ENCODE peak calls at places on chromosomes 7 and 10, in five cellular contexts. One of them, this sample, is unnamed.

GRCh38 chr10:131435232-131435631 is 123.7 kb upstream of the TCERG1L start:
- DNase-seq in gastrocnemius medialis: no peak
- DNase-seq in cardiac muscle cell: no peak
- DNase-seq in Panc1: no peak
- DNase-seq in right lobe of liver: no peak
- DNase-seq in this sample: no peak

GRCh38 chr7:39451901-39452300 is 114.3 kb upstream of the YAE1 start:
- DNase-seq in gastrocnemius medialis: no peak
- DNase-seq in cardiac muscle cell: peak; percentile 66
- DNase-seq in Panc1: no peak
- DNase-seq in right lobe of liver: no peak
- DNase-seq in this sample: no peak

GRCh38 chr10:122301811-122302115 is 30.7 kb downstream of the BTBD16 start:
- DNase-seq in gastrocnemius medialis: no peak
- DNase-seq in cardiac muscle cell: no peak
- DNase-seq in Panc1: no peak
- DNase-seq in right lobe of liver: no peak
- DNase-seq in this sample: no peak

GRCh38 chr10:80477-81105 is 31.5 kb upstream of the TUBB8 start:
- DNase-seq in gastrocnemius medialis: no peak
- DNase-seq in cardiac muscle cell: no peak
- DNase-seq in Panc1: no peak
- DNase-seq in right lobe of liver: no peak
- DNase-seq in this sample: no peak

GRCh38 chr10:69734797-69735468 is 66.8 kb upstream of the COL13A1 start:
- DNase-seq in gastrocnemius medialis: no peak
- DNase-seq in cardiac muscle cell: no peak
- DNase-seq in Panc1: no peak
- DNase-seq in right lobe of liver: no peak
- DNase-seq in this sample: no peak

GRCh38 chr7:33792547-33793105 is 112.7 kb upstream of the BMPER start:
- DNase-seq in gastrocnemius medialis: no peak
- DNase-seq in cardiac muscle cell: no peak
- DNase-seq in Panc1: no peak
- DNase-seq in right lobe of liver: no peak
- DNase-seq in this sample: no peak

GRCh38 chr10:97861924-97862323 is 12.3 kb downstream of the GOLGA7B start:
- DNase-seq in gastrocnemius medialis: no peak
- DNase-seq in cardiac muscle cell: peak; percentile 19
- DNase-seq in Panc1: no peak
- DNase-seq in right lobe of liver: no peak
- DNase-seq in this sample: no peak

GRCh38 chr7:6367701-6368211 is 80.0 kb downstream of the DAGLB start:
- DNase-seq in gastrocnemius medialis: no peak
- DNase-seq in cardiac muscle cell: no peak
- DNase-seq in Panc1: no peak
- DNase-seq in right lobe of liver: no peak
- DNase-seq in this sample: peak; percentile 32

GRCh38 chr7:33286521-33286920 is 157.2 kb downstream of the BBS9 start:
- DNase-seq in gastrocnemius medialis: no peak
- DNase-seq in cardiac muscle cell: no peak
- DNase-seq in Panc1: no peak
- DNase-seq in right lobe of liver: no peak
- DNase-seq in this sample: no peak

GRCh38 chr10:59864141-59864962 is 42.0 kb downstream of the CCDC6 start:
- DNase-seq in gastrocnemius medialis: no peak
- DNase-seq in cardiac muscle cell: no peak
- DNase-seq in Panc1: no peak
- DNase-seq in right lobe of liver: no peak
- DNase-seq in this sample: no peak

GRCh38 chr7:111516612-111517011 is 45.7 kb downstream of the IMMP2L start:
- DNase-seq in gastrocnemius medialis: no peak
- DNase-seq in cardiac muscle cell: no peak
- DNase-seq in Panc1: no peak
- DNase-seq in right lobe of liver: no peak
- DNase-seq in this sample: no peak

GRCh38 chr7:24349339-24349738 is 65.3 kb downstream of the NPY start:
- DNase-seq in gastrocnemius medialis: no peak
- DNase-seq in cardiac muscle cell: peak; percentile 45
- DNase-seq in Panc1: no peak
- DNase-seq in right lobe of liver: no peak
- DNase-seq in this sample: no peak

GRCh38 chr7:117274951-117275350 is 47.9 kb downstream of the WNT2 start:
- DNase-seq in gastrocnemius medialis: no peak
- DNase-seq in cardiac muscle cell: no peak
- DNase-seq in Panc1: no peak
- DNase-seq in right lobe of liver: no peak
- DNase-seq in this sample: no peak

GRCh38 chr10:103038570-103038969 is 120.5 kb downstream of the CNNM2 start:
- DNase-seq in gastrocnemius medialis: no peak
- DNase-seq in cardiac muscle cell: no peak
- DNase-seq in Panc1: no peak
- DNase-seq in right lobe of liver: no peak
- DNase-seq in this sample: peak; percentile 27

GRCh38 chr10:132526676-132527075 is 10.9 kb upstream of the INPP5A start:
- DNase-seq in gastrocnemius medialis: no peak
- DNase-seq in cardiac muscle cell: no peak
- DNase-seq in Panc1: no peak
- DNase-seq in right lobe of liver: no peak
- DNase-seq in this sample: peak; percentile 54

GRCh38 chr7:88243345-88243909 is 23.6 kb upstream of the SRI start:
- DNase-seq in gastrocnemius medialis: no peak
- DNase-seq in cardiac muscle cell: peak; percentile 54
- DNase-seq in Panc1: peak; percentile 48
- DNase-seq in right lobe of liver: no peak
- DNase-seq in this sample: no peak

GRCh38 chr7:150415161-150416160 is 35.0 kb upstream of the GIMAP8 start:
- DNase-seq in gastrocnemius medialis: no peak
- DNase-seq in cardiac muscle cell: no peak
- DNase-seq in Panc1: no peak
- DNase-seq in right lobe of liver: peak; percentile 45
- DNase-seq in this sample: no peak

GRCh38 chr7:55432937-55433784 is 68.0 kb downstream of the LANCL2 start:
- DNase-seq in gastrocnemius medialis: no peak
- DNase-seq in cardiac muscle cell: peak; percentile 52
- DNase-seq in Panc1: peak; percentile 42
- DNase-seq in right lobe of liver: no peak
- DNase-seq in this sample: peak; percentile 48

GRCh38 chr10:113153493-113154127 is 203.6 kb downstream of the TCF7L2 start:
- DNase-seq in gastrocnemius medialis: no peak
- DNase-seq in cardiac muscle cell: no peak
- DNase-seq in Panc1: no peak
- DNase-seq in right lobe of liver: no peak
- DNase-seq in this sample: no peak

GRCh38 chr7:79454325-79454960 is 976 bp upstream of the MAGI2 start:
- DNase-seq in gastrocnemius medialis: no peak
- DNase-seq in cardiac muscle cell: peak; percentile 60
- DNase-seq in Panc1: no peak
- DNase-seq in right lobe of liver: peak; percentile 50
- DNase-seq in this sample: no peak

GRCh38 chr7:25600521-25600920 is 372.2 kb upstream of the NPVF start:
- DNase-seq in gastrocnemius medialis: no peak
- DNase-seq in cardiac muscle cell: no peak
- DNase-seq in Panc1: no peak
- DNase-seq in right lobe of liver: no peak
- DNase-seq in this sample: no peak

GRCh38 chr10:73586583-73586984 is 4.6 kb downstream of the USP54 start:
- DNase-seq in gastrocnemius medialis: peak; percentile 27
- DNase-seq in cardiac muscle cell: no peak
- DNase-seq in Panc1: no peak
- DNase-seq in right lobe of liver: peak; percentile 65
- DNase-seq in this sample: peak; percentile 36

GRCh38 chr10:73591578-73591902 is 398 bp upstream of the USP54 start:
- DNase-seq in gastrocnemius medialis: no peak
- DNase-seq in cardiac muscle cell: peak; percentile 21
- DNase-seq in Panc1: no peak
- DNase-seq in right lobe of liver: no peak
- DNase-seq in this sample: peak; percentile 90

GRCh38 chr10:73590881-73591577 is at the start of gene USP54:
- DNase-seq in gastrocnemius medialis: no peak
- DNase-seq in cardiac muscle cell: peak; percentile 25
- DNase-seq in Panc1: no peak
- DNase-seq in right lobe of liver: no peak
- DNase-seq in this sample: peak; percentile 68

GRCh38 chr10:73589538-73590126 is 1.5 kb downstream of the USP54 start:
- DNase-seq in gastrocnemius medialis: no peak
- DNase-seq in cardiac muscle cell: no peak
- DNase-seq in Panc1: no peak
- DNase-seq in right lobe of liver: no peak
- DNase-seq in this sample: no peak

DNA sequence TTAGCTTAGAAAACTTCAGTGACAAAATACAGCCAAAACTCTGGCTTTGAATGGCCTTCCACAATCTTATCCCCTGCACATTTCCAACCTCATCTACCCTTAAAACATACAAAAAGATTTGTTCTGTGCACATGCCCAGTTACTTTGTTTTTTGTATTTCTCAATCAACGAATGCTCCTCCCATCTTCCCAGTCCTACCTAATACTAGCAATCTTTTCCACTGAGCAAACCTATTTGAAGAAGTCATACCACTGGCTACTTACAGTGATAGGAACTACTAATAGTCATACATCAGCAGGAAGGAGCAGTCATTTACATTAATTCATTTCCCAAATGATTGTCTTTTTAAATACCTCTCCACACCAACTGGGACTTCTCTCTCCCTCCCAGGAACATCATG is 2.5 kb downstream of the USP54 start:
- DNase-seq in gastrocnemius medialis: no peak
- DNase-seq in cardiac muscle cell: no peak
- DNase-seq in Panc1: no peak
- DNase-seq in right lobe of liver: no peak
- DNase-seq in this sample: no peak
- H3K4me1 ChIP-seq in gastrocnemius medialis: peaks cover 52% of the 10 kb centered on the region
- H3K4me1 ChIP-seq in cardiac muscle cell: peaks cover 21% of the 10 kb centered on the region
- H3K4me1 ChIP-seq in Panc1: peaks cover 47% of the 10 kb centered on the region
- H3K4me1 ChIP-seq in right lobe of liver: peaks cover 52% of the 10 kb centered on the region
- H3K4me1 ChIP-seq in this sample: peaks cover 47% of the 10 kb centered on the region

GRCh38 chr7:22565315-22565811 is 65.4 kb upstream of the STEAP1B start:
- DNase-seq in gastrocnemius medialis: no peak
- DNase-seq in cardiac muscle cell: peak; percentile 23
- DNase-seq in Panc1: peak; percentile 66
- DNase-seq in right lobe of liver: no peak
- DNase-seq in this sample: peak; percentile 66

GRCh38 chr7:22564511-22565045 is 64.6 kb upstream of the STEAP1B start:
- DNase-seq in gastrocnemius medialis: no peak
- DNase-seq in cardiac muscle cell: no peak
- DNase-seq in Panc1: peak; percentile 64
- DNase-seq in right lobe of liver: no peak
- DNase-seq in this sample: peak; percentile 74

GRCh38 chr7:22561895-22562593 is 62.1 kb upstream of the STEAP1B start:
- DNase-seq in gastrocnemius medialis: no peak
- DNase-seq in cardiac muscle cell: no peak
- DNase-seq in Panc1: no peak
- DNase-seq in right lobe of liver: no peak
- DNase-seq in this sample: no peak

GRCh38 chr7:22563115-22563514 is 63.1 kb upstream of the STEAP1B start:
- DNase-seq in gastrocnemius medialis: no peak
- DNase-seq in cardiac muscle cell: peak; percentile 51
- DNase-seq in Panc1: peak; percentile 50
- DNase-seq in right lobe of liver: no peak
- DNase-seq in this sample: no peak

DNA sequence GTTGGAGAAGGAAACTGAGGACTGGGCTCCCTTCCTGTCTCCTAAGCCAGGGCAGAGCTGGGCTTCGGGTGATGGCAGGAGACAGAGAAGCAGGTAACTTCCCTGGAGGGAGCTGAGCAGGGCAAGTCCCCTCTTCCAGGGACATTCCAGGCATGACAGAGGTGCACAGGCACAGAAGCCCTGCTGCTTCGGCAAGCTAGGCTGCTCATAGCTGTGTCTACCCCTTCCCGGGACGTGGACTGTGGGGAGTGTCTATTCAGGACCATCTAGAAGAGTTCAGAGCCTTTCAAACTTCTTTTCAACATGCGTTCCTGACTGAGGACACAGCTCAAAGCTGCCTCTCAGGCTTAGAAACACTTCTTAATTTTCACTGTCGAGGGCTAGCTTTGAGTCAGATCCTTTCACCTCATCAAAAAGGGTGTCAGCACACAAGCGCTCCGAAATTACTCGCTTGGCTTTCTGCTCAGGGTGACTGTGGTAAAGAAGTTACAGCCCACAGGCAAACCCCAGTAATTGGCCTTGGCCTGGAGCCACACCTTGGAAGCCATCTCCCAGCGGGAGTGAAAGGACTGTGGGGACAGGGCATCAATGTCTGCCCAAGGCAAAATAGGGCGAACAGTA is 63.7 kb upstream of the STEAP1B start:
- DNase-seq in gastrocnemius medialis: no peak
- DNase-seq in cardiac muscle cell: peak; percentile 45
- DNase-seq in Panc1: no peak
- DNase-seq in right lobe of liver: no peak
- DNase-seq in this sample: no peak
- H3K4me3 ChIP-seq in gastrocnemius medialis: peak overlapping the region; percentile 16
- H3K4me3 ChIP-seq in cardiac muscle cell: no peak overlapping the region
- H3K4me3 ChIP-seq in Panc1: peak overlapping the region; percentile 29
- H3K4me3 ChIP-seq in right lobe of liver: no peak overlapping the region
- H3K4me3 ChIP-seq in this sample: no peak overlapping the region

GRCh38 chr10:3808689-3809199 is 23.7 kb upstream of the KLF6 start:
- DNase-seq in gastrocnemius medialis: no peak
- DNase-seq in cardiac muscle cell: no peak
- DNase-seq in Panc1: no peak
- DNase-seq in right lobe of liver: no peak
- DNase-seq in this sample: no peak
- H3K4me1 ChIP-seq in gastrocnemius medialis: peaks cover 72% of the 10 kb centered on the region
- H3K4me1 ChIP-seq in cardiac muscle cell: peaks cover 26% of the 10 kb centered on the region
- H3K4me1 ChIP-seq in Panc1: peaks cover 78% of the 10 kb centered on the region
- H3K4me1 ChIP-seq in right lobe of liver: peaks cover 37% of the 10 kb centered on the region
- H3K4me1 ChIP-seq in this sample: peaks cover 88% of the 10 kb centered on the region

GRCh38 chr7:157726764-157727163 is 390.0 kb downstream of the DNAJB6 start:
- DNase-seq in gastrocnemius medialis: no peak
- DNase-seq in cardiac muscle cell: no peak
- DNase-seq in Panc1: no peak
- DNase-seq in right lobe of liver: no peak
- DNase-seq in this sample: no peak

GRCh38 chr7:157721468-157722136 is 384.8 kb downstream of the DNAJB6 start:
- DNase-seq in gastrocnemius medialis: no peak
- DNase-seq in cardiac muscle cell: no peak
- DNase-seq in Panc1: no peak
- DNase-seq in right lobe of liver: no peak
- DNase-seq in this sample: no peak

GRCh38 chr7:157719705-157720655 is 383.2 kb downstream of the DNAJB6 start:
- DNase-seq in gastrocnemius medialis: no peak
- DNase-seq in cardiac muscle cell: no peak
- DNase-seq in Panc1: no peak
- DNase-seq in right lobe of liver: no peak
- DNase-seq in this sample: no peak

GRCh38 chr7:157722137-157723060 is 385.6 kb downstream of the DNAJB6 start:
- DNase-seq in gastrocnemius medialis: no peak
- DNase-seq in cardiac muscle cell: no peak
- DNase-seq in Panc1: no peak
- DNase-seq in right lobe of liver: no peak
- DNase-seq in this sample: no peak

DNA sequence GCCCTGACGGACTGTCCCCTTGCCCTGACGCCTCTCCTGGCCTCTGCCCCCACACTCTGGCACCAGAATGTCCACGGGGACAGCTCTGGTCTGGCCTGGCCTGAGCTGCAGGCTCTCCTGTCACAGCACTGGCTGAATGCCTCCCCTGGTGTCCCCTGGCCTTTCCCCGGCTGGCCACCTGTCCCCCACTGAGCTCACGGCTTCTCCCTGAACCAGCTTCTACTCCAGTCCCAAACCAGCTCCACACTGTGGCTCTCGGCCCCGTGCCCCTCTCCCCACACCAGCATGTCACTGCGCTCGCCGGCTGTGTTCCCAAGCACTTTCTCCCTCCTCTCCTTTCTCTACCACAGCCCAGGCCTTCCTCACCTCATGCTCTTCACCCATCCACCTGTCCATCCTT is 386.4 kb downstream of the DNAJB6 start:
- DNase-seq in gastrocnemius medialis: no peak
- DNase-seq in cardiac muscle cell: no peak
- DNase-seq in Panc1: no peak
- DNase-seq in right lobe of liver: no peak
- DNase-seq in this sample: no peak
- H3K4me3 ChIP-seq in gastrocnemius medialis: no peak overlapping the region
- H3K4me3 ChIP-seq in cardiac muscle cell: no peak overlapping the region
- H3K4me3 ChIP-seq in Panc1: no peak overlapping the region
- H3K4me3 ChIP-seq in right lobe of liver: no peak overlapping the region
- H3K4me3 ChIP-seq in this sample: no peak overlapping the region